ENCODE peak calls at places on chromosomes 11 and 22, in six cellular contexts. H, K, A, X, Z and B are unnamed samples.

GRCh38 chr11:111606986-111607385 is 4.7 kb downstream of the SIK2 start:
- DNase-seq in H (no peak), K (no peak), A (no peak), X (peak), Z (no peak), B (peak)

GRCh38 chr11:77589521-77590193 is at the start of gene AQP11:
- DNase-seq in H (peak), K (peak), A (peak), X (peak), Z (peak), B (peak)

GRCh38 chr11:45852712-45853101 is 5.4 kb downstream of the CRY2 start:
- DNase-seq in H (no peak), K (no peak), A (peak), X (no peak), Z (no peak), B (no peak)

GRCh38 chr11:19091366-19091765 is 25.6 kb upstream of the ZDHHC13 start:
- DNase-seq in H (peak), K (no peak), A (no peak), X (no peak), Z (no peak), B (no peak)

GRCh38 chr11:1692708-1693326 is 4.2 kb upstream of the KRTAP5-6 start:
- DNase-seq in H (no peak), K (no peak), A (no peak), X (no peak), Z (no peak), B (no peak)

GRCh38 chr11:118226294-118226693 is 1.5 kb upstream of the JAML start:
- DNase-seq in H (no peak), K (no peak), A (no peak), X (no peak), Z (no peak), B (peak)

GRCh38 chr11:59199546-59200420 is 12.9 kb downstream of the MPEG1 start:
- DNase-seq in H (no peak), K (no peak), A (no peak), X (no peak), Z (no peak), B (no peak)

GRCh38 chr11:74008373-74009229 is at the start of gene UCP3:
- DNase-seq in H (no peak), K (no peak), A (no peak), X (no peak), Z (no peak), B (no peak)

GRCh38 chr22:26842103-26842502 is 184.7 kb downstream of the MIAT start:
- DNase-seq in H (no peak), K (no peak), A (no peak), X (no peak), Z (no peak), B (no peak)

GRCh38 chr22:19869497-19870152 is 15.0 kb upstream of the GNB1L start:
- DNase-seq in H (no peak), K (no peak), A (no peak), X (no peak), Z (peak), B (no peak)

GRCh38 chr11:99739464-99740089 is 718.8 kb downstream of the CNTN5 start:
- DNase-seq in H (peak), K (peak), A (no peak), X (peak), Z (no peak), B (no peak)

GRCh38 chr11:14539867-14540475 is 19.8 kb upstream of the PSMA1 start:
- DNase-seq in H (no peak), K (no peak), A (no peak), X (no peak), Z (no peak), B (no peak)

GRCh38 chr11:123083623-123084029 is 21.7 kb upstream of the HSPA8 start:
- DNase-seq in H (peak), K (no peak), A (no peak), X (peak), Z (no peak), B (peak)

GRCh38 chr11:123082977-123083376 is 21.0 kb upstream of the HSPA8 start:
- DNase-seq in H (peak), K (no peak), A (no peak), X (no peak), Z (no peak), B (no peak)

GRCh38 chr11:123085497-123085896 is 23.6 kb upstream of the HSPA8 start:
- DNase-seq in H (no peak), K (no peak), A (no peak), X (no peak), Z (no peak), B (no peak)

GRCh38 chr11:123086315-123086714 is 24.4 kb upstream of the HSPA8 start:
- DNase-seq in H (no peak), K (no peak), A (no peak), X (no peak), Z (no peak), B (peak)

GRCh38 chr11:123084454-123084853 is 22.5 kb upstream of the HSPA8 start:
- DNase-seq in H (no peak), K (no peak), A (no peak), X (no peak), Z (no peak), B (no peak)
- H3K14ac ChIP-seq in H (no peak), K (no peak), A (no peak), X (no peak), Z (no peak), B (no peak)

GRCh38 chr22:36344106-36344827 is 43.5 kb downstream of the MYH9 start:
- DNase-seq in H (no peak), K (no peak), A (no peak), X (no peak), Z (no peak), B (no peak)

GRCh38 chr22:36343720-36344105 is 44.1 kb downstream of the MYH9 start:
- DNase-seq in H (no peak), K (no peak), A (no peak), X (no peak), Z (no peak), B (no peak)

GRCh38 chr22:36341640-36342041 is 46.1 kb downstream of the MYH9 start:
- DNase-seq in H (no peak), K (no peak), A (no peak), X (no peak), Z (no peak), B (no peak)

GRCh38 chr22:36340621-36341020 is 47.1 kb downstream of the MYH9 start:
- DNase-seq in H (no peak), K (no peak), A (no peak), X (no peak), Z (no peak), B (no peak)

GRCh38 chr22:36343070-36343719 is 44.6 kb downstream of the MYH9 start:
- DNase-seq in H (no peak), K (no peak), A (no peak), X (no peak), Z (no peak), B (no peak)
- H3K14ac ChIP-seq in H (no peak), K (no peak), A (no peak), X (peak), Z (no peak), B (no peak)

GRCh38 chr22:22046370-22046769 is 63.8 kb upstream of the TOP3B start:
- DNase-seq in H (no peak), K (no peak), A (no peak), X (no peak), Z (no peak), B (no peak)

GRCh38 chr22:22048981-22049531 is 66.5 kb upstream of the TOP3B start:
- DNase-seq in H (no peak), K (no peak), A (no peak), X (no peak), Z (no peak), B (no peak)

GRCh38 chr22:22048318-22048942 is 65.8 kb upstream of the TOP3B start:
- DNase-seq in H (no peak), K (no peak), A (no peak), X (no peak), Z (no peak), B (no peak)

GRCh38 chr22:22047266-22047665 is 64.7 kb upstream of the TOP3B start:
- DNase-seq in H (no peak), K (no peak), A (no peak), X (no peak), Z (no peak), B (no peak)

GRCh38 chr22:22047776-22048175 is 65.2 kb upstream of the TOP3B start:
- DNase-seq in H (no peak), K (no peak), A (no peak), X (no peak), Z (no peak), B (no peak)
- H3K14ac ChIP-seq in H (no peak), K (no peak), A (no peak), X (no peak), Z (no peak), B (no peak)

DNA sequence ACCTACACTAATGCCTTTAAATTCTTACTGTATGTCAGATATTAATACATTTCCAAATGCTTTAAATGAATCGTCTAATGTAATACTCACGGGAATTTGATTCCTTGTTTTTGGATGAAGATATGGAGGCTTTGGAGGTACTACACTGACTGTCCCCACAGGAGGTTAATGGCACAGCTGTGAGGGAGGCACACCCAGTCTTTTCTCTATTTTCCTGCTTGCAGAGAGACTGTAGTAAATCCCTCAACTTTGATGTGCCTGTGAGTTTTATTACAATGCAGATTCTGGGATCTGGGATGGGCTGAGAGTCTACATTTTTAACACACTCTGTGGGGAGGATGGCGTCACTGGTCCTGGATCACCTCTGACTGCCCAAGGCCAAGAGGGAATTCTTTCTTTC is 80.3 kb upstream of the NTM start:
- DNase-seq in H (no peak), K (no peak), A (no peak), X (no peak), Z (no peak), B (no peak)
- H3K14ac ChIP-seq in H (no peak), K (no peak), A (no peak), X (no peak), Z (no peak), B (no peak)